ENCODE peak calls at places on chromosomes 5 and 9, in seven cellular contexts. One of them, this sample, is unnamed.

GRCh38 chr5:179827684-179828083 is 7.0 kb downstream of the SQSTM1 start:
- DNase-seq in IMR-90: peak
- DNase-seq in CD4-positive, CD25-positive, alpha-beta regulatory T cell: no peak
- DNase-seq in ovary: no peak
- DNase-seq in right cardiac atrium: no peak
- DNase-seq in lower lobe of right lung: peak
- DNase-seq in BE2C: no peak
- DNase-seq in this sample: no peak

GRCh38 chr5:57665146-57665936 is 182.7 kb upstream of the ACTBL2 start:
- DNase-seq in IMR-90: peak
- DNase-seq in CD4-positive, CD25-positive, alpha-beta regulatory T cell: no peak
- DNase-seq in ovary: no peak
- DNase-seq in right cardiac atrium: no peak
- DNase-seq in lower lobe of right lung: no peak
- DNase-seq in BE2C: no peak
- DNase-seq in this sample: no peak

GRCh38 chr5:68383888-68384310 is 168.3 kb downstream of the PIK3R1 start:
- DNase-seq in IMR-90: no peak
- DNase-seq in CD4-positive, CD25-positive, alpha-beta regulatory T cell: no peak
- DNase-seq in ovary: no peak
- DNase-seq in right cardiac atrium: no peak
- DNase-seq in lower lobe of right lung: no peak
- DNase-seq in BE2C: no peak
- DNase-seq in this sample: no peak

GRCh38 chr5:122313941-122314340 is 1.9 kb downstream of the SNCAIP start:
- DNase-seq in IMR-90: no peak
- DNase-seq in CD4-positive, CD25-positive, alpha-beta regulatory T cell: no peak
- DNase-seq in ovary: no peak
- DNase-seq in right cardiac atrium: no peak
- DNase-seq in lower lobe of right lung: no peak
- DNase-seq in BE2C: no peak
- DNase-seq in this sample: no peak

GRCh38 chr5:111099058-111099778 is 7.1 kb downstream of the WDR36 start:
- DNase-seq in IMR-90: peak
- DNase-seq in CD4-positive, CD25-positive, alpha-beta regulatory T cell: no peak
- DNase-seq in ovary: no peak
- DNase-seq in right cardiac atrium: no peak
- DNase-seq in lower lobe of right lung: no peak
- DNase-seq in BE2C: no peak
- DNase-seq in this sample: no peak

GRCh38 chr9:126919193-126919592 is 4.6 kb downstream of the RALGPS1 start:
- DNase-seq in IMR-90: no peak
- DNase-seq in CD4-positive, CD25-positive, alpha-beta regulatory T cell: no peak
- DNase-seq in ovary: no peak
- DNase-seq in right cardiac atrium: no peak
- DNase-seq in lower lobe of right lung: no peak
- DNase-seq in BE2C: no peak
- DNase-seq in this sample: no peak

GRCh38 chr5:4487581-4487980 is 652.5 kb upstream of the ADAMTS16 start:
- DNase-seq in IMR-90: no peak
- DNase-seq in CD4-positive, CD25-positive, alpha-beta regulatory T cell: no peak
- DNase-seq in ovary: no peak
- DNase-seq in right cardiac atrium: no peak
- DNase-seq in lower lobe of right lung: no peak
- DNase-seq in BE2C: no peak
- DNase-seq in this sample: no peak

GRCh38 chr5:88269222-88269771 is 652 bp upstream of the TMEM161B start:
- DNase-seq in IMR-90: peak
- DNase-seq in CD4-positive, CD25-positive, alpha-beta regulatory T cell: peak
- DNase-seq in ovary: no peak
- DNase-seq in right cardiac atrium: peak
- DNase-seq in lower lobe of right lung: no peak
- DNase-seq in BE2C: no peak
- DNase-seq in this sample: peak

GRCh38 chr5:147892696-147893296 is 13.5 kb downstream of the C5orf46 start:
- DNase-seq in IMR-90: peak
- DNase-seq in CD4-positive, CD25-positive, alpha-beta regulatory T cell: no peak
- DNase-seq in ovary: no peak
- DNase-seq in right cardiac atrium: no peak
- DNase-seq in lower lobe of right lung: no peak
- DNase-seq in BE2C: no peak
- DNase-seq in this sample: no peak

GRCh38 chr5:158463188-158463587 is 604.2 kb upstream of the CLINT1 start:
- DNase-seq in IMR-90: peak
- DNase-seq in CD4-positive, CD25-positive, alpha-beta regulatory T cell: no peak
- DNase-seq in ovary: no peak
- DNase-seq in right cardiac atrium: no peak
- DNase-seq in lower lobe of right lung: no peak
- DNase-seq in BE2C: no peak
- DNase-seq in this sample: no peak

GRCh38 chr5:86749841-86750240 is 132.1 kb downstream of the COX7C start:
- DNase-seq in IMR-90: no peak
- DNase-seq in CD4-positive, CD25-positive, alpha-beta regulatory T cell: no peak
- DNase-seq in ovary: no peak
- DNase-seq in right cardiac atrium: no peak
- DNase-seq in lower lobe of right lung: no peak
- DNase-seq in BE2C: no peak
- DNase-seq in this sample: no peak

GRCh38 chr9:75918154-75918553 is 27.7 kb downstream of the PCSK5 start:
- DNase-seq in IMR-90: no peak
- DNase-seq in CD4-positive, CD25-positive, alpha-beta regulatory T cell: no peak
- DNase-seq in ovary: no peak
- DNase-seq in right cardiac atrium: no peak
- DNase-seq in lower lobe of right lung: no peak
- DNase-seq in BE2C: no peak
- DNase-seq in this sample: no peak

GRCh38 chr5:177445052-177446016 is 1.3 kb upstream of the PRR7 start:
- DNase-seq in IMR-90: no peak
- DNase-seq in CD4-positive, CD25-positive, alpha-beta regulatory T cell: peak
- DNase-seq in ovary: no peak
- DNase-seq in right cardiac atrium: peak
- DNase-seq in lower lobe of right lung: no peak
- DNase-seq in BE2C: no peak
- DNase-seq in this sample: no peak
- H3K4me3 ChIP-seq in IMR-90: no peak
- H3K4me3 ChIP-seq in CD4-positive, CD25-positive, alpha-beta regulatory T cell: peak
- H3K4me3 ChIP-seq in ovary: no peak
- H3K4me3 ChIP-seq in right cardiac atrium: no peak
- H3K4me3 ChIP-seq in lower lobe of right lung: no peak
- H3K4me3 ChIP-seq in BE2C: peak
- H3K4me3 ChIP-seq in this sample: no peak

DNA sequence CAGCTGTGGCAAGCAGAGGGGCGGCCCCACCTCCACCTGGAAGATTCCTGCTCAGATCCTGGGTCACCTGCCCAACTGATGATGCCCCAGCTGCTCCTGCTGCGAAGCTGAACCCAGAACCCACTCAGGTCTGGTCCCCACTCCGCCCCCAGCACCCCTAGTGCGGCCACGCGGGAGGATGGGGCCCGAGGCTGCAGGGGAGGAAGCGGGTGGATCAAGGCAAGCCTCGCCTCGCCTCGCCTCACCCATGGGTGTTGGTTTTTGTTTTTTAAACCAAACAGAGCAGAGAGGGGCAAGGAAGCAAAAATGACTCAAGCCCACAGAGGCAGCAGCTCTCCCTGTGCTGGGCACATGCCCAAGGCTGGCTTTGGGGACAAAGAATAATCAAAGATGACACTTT is 23.2 kb downstream of the ABO start:
- DNase-seq in IMR-90: no peak
- DNase-seq in CD4-positive, CD25-positive, alpha-beta regulatory T cell: no peak
- DNase-seq in ovary: no peak
- DNase-seq in right cardiac atrium: no peak
- DNase-seq in lower lobe of right lung: no peak
- DNase-seq in BE2C: no peak
- DNase-seq in this sample: no peak
- H3K4me3 ChIP-seq in IMR-90: no peak
- H3K4me3 ChIP-seq in CD4-positive, CD25-positive, alpha-beta regulatory T cell: no peak
- H3K4me3 ChIP-seq in ovary: no peak
- H3K4me3 ChIP-seq in right cardiac atrium: no peak
- H3K4me3 ChIP-seq in lower lobe of right lung: peak
- H3K4me3 ChIP-seq in BE2C: no peak
- H3K4me3 ChIP-seq in this sample: no peak

DNA sequence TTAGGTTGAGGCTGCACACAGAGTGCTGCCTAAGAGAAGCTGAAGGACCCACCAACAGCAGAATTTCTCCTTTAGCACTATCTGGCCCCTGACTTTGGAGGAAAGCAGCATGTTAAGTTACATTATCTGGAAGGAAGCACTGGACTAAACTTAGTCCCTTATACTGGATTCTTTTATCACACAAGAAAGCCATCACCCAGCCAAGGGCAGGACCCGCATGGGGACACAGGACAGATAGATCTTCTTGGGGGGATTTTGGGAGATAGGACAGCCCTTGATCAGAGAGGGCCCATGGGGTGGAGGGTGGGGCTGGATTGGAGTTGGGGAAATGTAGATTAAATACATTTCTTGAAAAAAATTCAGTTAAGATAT is 14.4 kb downstream of the ANKRD33B start:
- DNase-seq in IMR-90: no peak
- DNase-seq in CD4-positive, CD25-positive, alpha-beta regulatory T cell: no peak
- DNase-seq in ovary: no peak
- DNase-seq in right cardiac atrium: no peak
- DNase-seq in lower lobe of right lung: no peak
- DNase-seq in BE2C: no peak
- DNase-seq in this sample: no peak
- H3K4me3 ChIP-seq in IMR-90: no peak
- H3K4me3 ChIP-seq in CD4-positive, CD25-positive, alpha-beta regulatory T cell: no peak
- H3K4me3 ChIP-seq in ovary: no peak
- H3K4me3 ChIP-seq in right cardiac atrium: no peak
- H3K4me3 ChIP-seq in lower lobe of right lung: no peak
- H3K4me3 ChIP-seq in BE2C: no peak
- H3K4me3 ChIP-seq in this sample: no peak

GRCh38 chr5:136191304-136192014 is 1.5 kb downstream of the SMIM32 start:
- DNase-seq in IMR-90: peak
- DNase-seq in CD4-positive, CD25-positive, alpha-beta regulatory T cell: no peak
- DNase-seq in ovary: no peak
- DNase-seq in right cardiac atrium: no peak
- DNase-seq in lower lobe of right lung: no peak
- DNase-seq in BE2C: no peak
- DNase-seq in this sample: peak
- H3K4me3 ChIP-seq in IMR-90: no peak
- H3K4me3 ChIP-seq in CD4-positive, CD25-positive, alpha-beta regulatory T cell: no peak
- H3K4me3 ChIP-seq in ovary: peak
- H3K4me3 ChIP-seq in right cardiac atrium: peak
- H3K4me3 ChIP-seq in lower lobe of right lung: peak
- H3K4me3 ChIP-seq in BE2C: no peak
- H3K4me3 ChIP-seq in this sample: peak

GRCh38 chr5:17305024-17305423 is 87.6 kb downstream of the BASP1 start:
- DNase-seq in IMR-90: peak
- DNase-seq in CD4-positive, CD25-positive, alpha-beta regulatory T cell: no peak
- DNase-seq in ovary: no peak
- DNase-seq in right cardiac atrium: no peak
- DNase-seq in lower lobe of right lung: no peak
- DNase-seq in BE2C: no peak
- DNase-seq in this sample: peak

GRCh38 chr5:17304282-17304681 is 86.9 kb downstream of the BASP1 start:
- DNase-seq in IMR-90: peak
- DNase-seq in CD4-positive, CD25-positive, alpha-beta regulatory T cell: no peak
- DNase-seq in ovary: no peak
- DNase-seq in right cardiac atrium: no peak
- DNase-seq in lower lobe of right lung: no peak
- DNase-seq in BE2C: no peak
- DNase-seq in this sample: no peak

GRCh38 chr5:17308326-17309065 is 91.1 kb downstream of the BASP1 start:
- DNase-seq in IMR-90: no peak
- DNase-seq in CD4-positive, CD25-positive, alpha-beta regulatory T cell: no peak
- DNase-seq in ovary: no peak
- DNase-seq in right cardiac atrium: no peak
- DNase-seq in lower lobe of right lung: no peak
- DNase-seq in BE2C: no peak
- DNase-seq in this sample: no peak

GRCh38 chr5:17305964-17306725 is 88.7 kb downstream of the BASP1 start:
- DNase-seq in IMR-90: peak
- DNase-seq in CD4-positive, CD25-positive, alpha-beta regulatory T cell: no peak
- DNase-seq in ovary: no peak
- DNase-seq in right cardiac atrium: peak
- DNase-seq in lower lobe of right lung: peak
- DNase-seq in BE2C: peak
- DNase-seq in this sample: no peak

GRCh38 chr5:17306726-17307091 is 89.3 kb downstream of the BASP1 start:
- DNase-seq in IMR-90: no peak
- DNase-seq in CD4-positive, CD25-positive, alpha-beta regulatory T cell: no peak
- DNase-seq in ovary: no peak
- DNase-seq in right cardiac atrium: no peak
- DNase-seq in lower lobe of right lung: no peak
- DNase-seq in BE2C: no peak
- DNase-seq in this sample: no peak
- H3K4me3 ChIP-seq in IMR-90: no peak
- H3K4me3 ChIP-seq in CD4-positive, CD25-positive, alpha-beta regulatory T cell: no peak
- H3K4me3 ChIP-seq in ovary: no peak
- H3K4me3 ChIP-seq in right cardiac atrium: no peak
- H3K4me3 ChIP-seq in lower lobe of right lung: no peak
- H3K4me3 ChIP-seq in BE2C: no peak
- H3K4me3 ChIP-seq in this sample: no peak

GRCh38 chr5:73381587-73382411 is 66.8 kb downstream of the FOXD1 start:
- DNase-seq in IMR-90: no peak
- DNase-seq in CD4-positive, CD25-positive, alpha-beta regulatory T cell: no peak
- DNase-seq in ovary: no peak
- DNase-seq in right cardiac atrium: peak
- DNase-seq in lower lobe of right lung: no peak
- DNase-seq in BE2C: no peak
- DNase-seq in this sample: no peak
- H3K4me3 ChIP-seq in IMR-90: no peak
- H3K4me3 ChIP-seq in CD4-positive, CD25-positive, alpha-beta regulatory T cell: no peak
- H3K4me3 ChIP-seq in ovary: no peak
- H3K4me3 ChIP-seq in right cardiac atrium: peak
- H3K4me3 ChIP-seq in lower lobe of right lung: peak
- H3K4me3 ChIP-seq in BE2C: no peak
- H3K4me3 ChIP-seq in this sample: no peak

DNA sequence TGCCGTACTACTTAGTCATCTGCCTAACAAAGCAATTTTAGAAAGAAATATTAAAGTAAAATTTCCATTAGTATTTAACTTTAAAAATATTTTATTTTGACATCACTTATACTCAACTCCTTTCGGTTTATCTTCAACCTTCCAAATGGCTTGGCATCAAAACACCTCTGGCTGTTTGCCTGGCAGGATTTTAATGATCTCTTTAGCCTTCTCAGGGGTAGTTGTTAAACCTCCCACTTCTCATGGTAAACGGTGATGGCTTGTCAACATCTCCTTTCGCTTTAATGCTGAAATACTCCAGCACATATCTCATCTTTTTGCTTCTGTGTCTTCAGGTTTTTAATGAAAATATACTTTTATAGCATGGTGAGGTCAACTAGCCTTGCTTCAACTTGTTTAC is 747.1 kb downstream of the CETN3 start:
- DNase-seq in IMR-90: no peak
- DNase-seq in CD4-positive, CD25-positive, alpha-beta regulatory T cell: no peak
- DNase-seq in ovary: no peak
- DNase-seq in right cardiac atrium: no peak
- DNase-seq in lower lobe of right lung: no peak
- DNase-seq in BE2C: no peak
- DNase-seq in this sample: no peak
- H3K4me3 ChIP-seq in IMR-90: no peak
- H3K4me3 ChIP-seq in CD4-positive, CD25-positive, alpha-beta regulatory T cell: no peak
- H3K4me3 ChIP-seq in ovary: no peak
- H3K4me3 ChIP-seq in right cardiac atrium: no peak
- H3K4me3 ChIP-seq in lower lobe of right lung: no peak
- H3K4me3 ChIP-seq in BE2C: no peak
- H3K4me3 ChIP-seq in this sample: no peak

GRCh38 chr5:81066102-81066501 is 105.9 kb downstream of the RASGRF2 start:
- DNase-seq in IMR-90: no peak
- DNase-seq in CD4-positive, CD25-positive, alpha-beta regulatory T cell: no peak
- DNase-seq in ovary: no peak
- DNase-seq in right cardiac atrium: no peak
- DNase-seq in lower lobe of right lung: no peak
- DNase-seq in BE2C: no peak
- DNase-seq in this sample: no peak
- H3K4me3 ChIP-seq in IMR-90: no peak
- H3K4me3 ChIP-seq in CD4-positive, CD25-positive, alpha-beta regulatory T cell: no peak
- H3K4me3 ChIP-seq in ovary: no peak
- H3K4me3 ChIP-seq in right cardiac atrium: no peak
- H3K4me3 ChIP-seq in lower lobe of right lung: no peak
- H3K4me3 ChIP-seq in BE2C: no peak
- H3K4me3 ChIP-seq in this sample: no peak